ENCODE peak calls at places on chromosomes 16 and 17, in six cellular contexts. Q is iris pigment epithelial cell; P is stimulated activated CD8-positive, alpha-beta memory T cell treated with anti-CD3 and anti-CD28 coated beads, Interleukin-7, amount 100 ng/mL, for 1 hour; H is right lobe of liver; Y is IMR-90; X is activated T-cell treated with anti-CD3 and anti-CD28 coated beads, Interleukin-2, amount 50 U/mL, for 72 hours. W is an unnamed sample.

GRCh38 chr17:3603119-3603869 is 5.9 kb downstream of the TRPV1 start:
- DNase-seq in H (no peak), P (no peak), X (no peak), Y (peak), Q (peak), W (no peak)

GRCh38 chr16:85347213-85347591 is 234.9 kb upstream of the CIBAR2 start:
- DNase-seq in Y (no peak), H (no peak), Q (no peak), P (no peak), X (peak), W (no peak)

GRCh38 chr16:23670137-23670776 is 8.4 kb upstream of the PLK1 start:
- DNase-seq in H (no peak), X (peak), P (no peak), Y (peak), Q (peak), W (peak)

GRCh38 chr17:28078443-28079229 is 36.2 kb downstream of the NLK start:
- DNase-seq in H (no peak), P (no peak), X (no peak), Q (peak), Y (peak), W (no peak)

GRCh38 chr17:74179576-74179975 is 23.9 kb upstream of the RPL38 start:
- DNase-seq in Q (no peak), X (no peak), P (no peak), H (no peak), Y (no peak), W (no peak)

GRCh38 chr17:78343433-78344201 is 16.3 kb downstream of the SOCS3 start:
- DNase-seq in X (peak), Q (no peak), Y (no peak), P (no peak), H (peak), W (peak)

GRCh38 chr17:4032245-4032644 is 68.0 kb upstream of the ATP2A3 start:
- DNase-seq in Q (no peak), X (no peak), Y (no peak), P (no peak), H (no peak), W (no peak)

GRCh38 chr16:22063888-22064467 is 28.4 kb upstream of the VWA3A start:
- DNase-seq in Y (no peak), X (no peak), P (no peak), H (no peak), Q (no peak), W (no peak)

GRCh38 chr17:82108999-82109480 is 11.0 kb upstream of the FASN start:
- DNase-seq in P (no peak), Q (no peak), X (no peak), Y (no peak), H (no peak), W (no peak)

GRCh38 chr16:17963185-17963836 is 373.2 kb downstream of the NPIPA8 start:
- DNase-seq in P (no peak), Y (no peak), H (no peak), X (no peak), Q (no peak), W (no peak)

GRCh38 chr17:68094481-68095078 is 59.0 kb downstream of the KPNA2 start:
- DNase-seq in H (no peak), P (no peak), Y (no peak), Q (no peak), X (no peak), W (no peak)

GRCh38 chr17:73349138-73349537 is 37.3 kb upstream of the CDC42EP4 start:
- DNase-seq in P (no peak), Y (no peak), H (no peak), X (no peak), Q (no peak), W (no peak)

GRCh38 chr17:81322271-81323082 is 27.4 kb upstream of the SLC38A10 start:
- DNase-seq in P (no peak), X (peak), Q (no peak), H (no peak), Y (no peak), W (peak)

GRCh38 chr17:71902931-71903506 is 217.8 kb upstream of the SOX9 start:
- DNase-seq in H (no peak), P (no peak), Y (peak), Q (peak), X (no peak), W (no peak)

GRCh38 chr17:27456681-27457404 is 595 bp downstream of the KSR1 start:
- DNase-seq in P (no peak), Y (no peak), Q (no peak), X (no peak), H (peak), W (no peak)

GRCh38 chr16:86965840-86966239 is 351.4 kb downstream of the C16orf95 start:
- DNase-seq in X (no peak), H (no peak), Y (no peak), P (no peak), Q (no peak), W (no peak)

GRCh38 chr16:66109677-66110076 is 256.8 kb upstream of the CDH5 start:
- DNase-seq in Q (no peak), P (no peak), Y (no peak), H (no peak), X (no peak), W (no peak)

GRCh38 chr17:68290955-68291835 is at the start of the genes ARSG and SLC16A6:
- DNase-seq in H (peak), P (peak), Q (peak), Y (peak), X (peak), W (peak)

GRCh38 chr16:50314665-50315064 is 48.3 kb downstream of the ADCY7 start:
- DNase-seq in X (no peak), H (no peak), Y (no peak), Q (no peak), P (no peak), W (no peak)

GRCh38 chr17:48649741-48650140 is 23.6 kb upstream of the HOXB9 start:
- DNase-seq in Y (no peak), X (no peak), P (no peak), H (no peak), Q (no peak), W (no peak)

W was measured in stimulated activated naive CD8-positive, alpha-beta T cell treated with anti-CD3 and anti-CD28 coated beads, Interleukin-15, amount 100 ng/mL, for 72 hours.